ENCODE peak calls at places on chromosome 17, in four cellular contexts. J is fibroblast of lung, Z is H9, B is keratinocyte. V is an unnamed sample.

GRCh38 chr17:57608369-57609124 is 136.6 kb downstream of the CCDC182 start:
- DNase-seq in J (no peak), B (no peak), Z (peak; percentile 55), V (no peak)

GRCh38 chr17:79338142-79338541 is 263.5 kb downstream of the ENGASE start:
- DNase-seq in Z (no peak), B (no peak), J (no peak), V (no peak)

GRCh38 chr17:42183741-42184711 is 1.2 kb downstream of the HCRT start:
- DNase-seq in B (no peak), Z (peak; percentile 93), J (peak; percentile 67), V (peak; percentile 91)

GRCh38 chr17:48575066-48575582 is 3.0 kb downstream of the HOXB4 start:
- DNase-seq in J (peak; percentile 92), B (no peak), Z (no peak), V (no peak)

GRCh38 chr17:6145946-6146345 is 75.8 kb downstream of the WSCD1 start:
- DNase-seq in B (no peak), J (no peak), Z (no peak), V (no peak)

GRCh38 chr17:18332909-18333489 is 17.9 kb downstream of the SMCR8 start:
- DNase-seq in Z (no peak), B (no peak), J (no peak), V (no peak)

GRCh38 chr17:77358801-77359716 is 218.3 kb downstream of the SEC14L1 start:
- DNase-seq in Z (no peak), B (no peak), J (peak; percentile 45), V (no peak)

GRCh38 chr17:12547829-12548228 is 117.9 kb upstream of the MYOCD start:
- DNase-seq in B (no peak), Z (no peak), J (no peak), V (no peak)

GRCh38 chr17:50062323-50063243 is 6.7 kb downstream of the ITGA3 start:
- DNase-seq in J (peak; percentile 75), Z (no peak), B (peak; percentile 100), V (no peak)

GRCh38 chr17:78915872-78916632 is 9.1 kb downstream of the TIMP2 start:
- DNase-seq in B (no peak), Z (no peak), J (peak; percentile 53), V (no peak)

GRCh38 chr17:3744032-3744431 is 20.3 kb downstream of the HASPIN start:
- DNase-seq in B (no peak), J (peak; percentile 28), Z (no peak), V (no peak)

GRCh38 chr17:63704259-63704576 is 4.3 kb upstream of the LIMD2 start:
- DNase-seq in J (no peak), Z (no peak), B (no peak), V (no peak)

GRCh38 chr17:10130733-10131132 is 67.7 kb downstream of the GAS7 start:
- DNase-seq in Z (no peak), J (no peak), B (no peak), V (no peak)

GRCh38 chr17:48555616-48556533 is 11.0 kb upstream of the HOXB2 start:
- DNase-seq in Z (peak; percentile 69), J (peak; percentile 77), B (no peak), V (no peak)

GRCh38 chr17:5249615-5250014 is 15.0 kb upstream of the SCIMP start:
- DNase-seq in B (peak; percentile 35), J (peak; percentile 86), Z (peak; percentile 77), V (peak; percentile 74)

GRCh38 chr17:61400786-61401279 is 1.2 kb downstream of the TBX2 start:
- DNase-seq in J (peak; percentile 24), Z (no peak), B (no peak), V (no peak)

GRCh38 chr17:68379150-68379510 is 78.2 kb downstream of the WIPI1 start:
- DNase-seq in Z (no peak), J (no peak), B (no peak), V (no peak)

GRCh38 chr17:38591759-38592241 is 14.0 kb downstream of the SRCIN1 start:
- DNase-seq in J (no peak), B (no peak), Z (no peak), V (no peak)

GRCh38 chr17:82753201-82753464 is 1.3 kb downstream of the TBCD start:
- DNase-seq in B (no peak), Z (no peak), J (no peak), V (no peak)

GRCh38 chr17:53516643-53517042 is 306.1 kb upstream of the KIF2B start:
- DNase-seq in Z (no peak), J (peak; percentile 48), B (no peak), V (peak; percentile 28)

GRCh38 chr17:35866356-35866950 is 2.2 kb downstream of the HEATR9 start:
- DNase-seq in J (no peak), Z (no peak), B (no peak), V (peak; percentile 23)
- H2AFZ ChIP-seq in J (no peak overlapping the region), Z (no peak overlapping the region), B (no peak overlapping the region), V (no peak overlapping the region)

DNA sequence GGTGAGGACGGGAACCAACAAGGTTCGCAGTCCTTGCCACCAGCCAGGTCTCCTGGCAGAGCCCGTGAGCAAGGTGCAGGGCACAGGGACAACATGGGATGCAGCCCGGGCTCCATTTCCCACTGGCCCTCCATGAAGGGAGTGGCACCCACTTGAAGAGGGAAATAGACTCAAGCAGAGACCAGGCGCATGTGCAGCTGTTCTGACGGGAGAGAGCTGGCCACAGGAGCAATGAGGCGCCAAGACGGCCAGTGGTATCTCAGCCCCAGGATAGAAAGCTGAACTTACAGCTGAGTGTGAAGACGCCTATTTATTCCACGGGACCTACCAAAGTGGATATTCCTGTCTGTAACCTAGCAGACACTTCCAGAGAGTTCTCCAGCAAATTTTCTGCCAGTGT is 8.2 kb upstream of the FOXJ1 start:
- DNase-seq in Z (no peak), J (no peak), B (no peak), V (no peak)
- H2AFZ ChIP-seq in Z (no peak overlapping the region), J (no peak overlapping the region), B (no peak overlapping the region), V (no peak overlapping the region)

DNA sequence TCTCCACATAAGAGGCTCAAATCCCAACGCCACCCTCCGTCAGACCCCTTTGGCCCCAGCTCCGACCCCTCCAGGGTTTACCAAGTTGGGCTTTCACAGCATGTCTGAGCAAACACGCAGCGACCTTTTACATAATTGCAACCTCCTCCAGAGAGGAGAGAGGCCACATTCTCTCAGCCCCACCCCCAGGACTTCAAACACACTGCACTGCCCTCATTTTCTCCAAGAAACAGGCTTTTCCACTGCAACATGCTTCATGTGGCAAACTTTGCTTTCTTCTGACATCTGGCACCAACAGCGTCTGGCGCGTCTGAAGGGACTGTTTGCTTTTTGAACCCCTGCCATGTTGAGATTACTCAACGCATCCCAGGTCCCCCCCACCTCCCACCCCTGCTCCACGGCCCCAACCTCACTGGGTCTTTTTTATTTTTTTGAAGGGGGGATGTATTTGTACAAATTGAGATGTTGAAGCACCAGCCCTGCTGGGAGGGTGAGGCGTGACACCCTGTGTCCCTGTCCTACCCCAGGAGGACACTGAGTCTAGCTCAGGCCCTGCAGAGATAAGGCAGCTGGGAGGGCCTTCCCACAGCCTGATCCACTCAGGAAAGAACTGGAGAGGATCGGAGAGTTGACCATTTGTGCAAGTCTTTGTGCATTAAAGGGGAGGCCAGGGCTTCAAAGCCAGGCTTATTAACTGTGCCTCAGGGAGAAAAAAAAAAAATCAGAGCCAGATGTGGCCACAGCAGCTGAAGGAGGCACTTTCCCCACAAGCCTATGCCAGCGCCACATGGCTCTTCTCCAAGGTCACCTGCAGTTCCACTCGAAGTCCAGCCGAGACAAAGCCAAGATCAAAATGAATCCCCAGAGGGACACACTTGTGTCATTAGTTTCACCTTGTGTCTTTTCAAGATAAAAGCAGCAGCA is 29.7 kb downstream of the AXIN2 start:
- DNase-seq in J (peak; percentile 91), B (no peak), Z (no peak), V (peak; percentile 76)
- H2AFZ ChIP-seq in J (no peak overlapping the region), B (no peak overlapping the region), Z (no peak overlapping the region), V (no peak overlapping the region)

GRCh38 chr17:74354123-74354522 is 7.5 kb downstream of the BTBD17 start:
- DNase-seq in B (no peak), Z (peak; percentile 95), J (no peak), V (peak; percentile 75)
- H2AFZ ChIP-seq in B (no peak overlapping the region), Z (no peak overlapping the region), J (no peak overlapping the region), V (no peak overlapping the region)

DNA sequence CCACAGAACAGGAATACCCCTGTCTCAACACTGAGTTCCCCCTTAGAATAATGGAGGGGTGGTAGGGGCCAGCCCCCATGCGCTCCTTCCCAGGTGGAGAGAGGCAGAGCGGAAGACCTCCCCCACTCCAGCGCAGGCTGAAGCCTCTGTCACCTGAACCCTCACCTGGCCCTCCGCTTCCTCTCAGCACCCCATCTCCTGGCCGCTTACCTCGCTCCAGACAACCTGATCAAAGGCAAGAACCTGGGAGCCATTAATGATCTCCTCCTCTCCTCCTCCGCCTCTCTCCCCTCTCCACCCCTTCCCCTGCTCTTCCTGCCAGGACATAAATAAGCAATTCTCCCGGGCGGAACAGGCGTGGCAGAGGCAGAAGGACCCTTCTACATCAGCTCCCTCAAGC is 110.2 kb upstream of the LHX1 start:
- DNase-seq in J (no peak), Z (no peak), B (no peak), V (no peak)
- H2AFZ ChIP-seq in J (no peak overlapping the region), Z (no peak overlapping the region), B (no peak overlapping the region), V (no peak overlapping the region)

GRCh38 chr17:19996086-19996485 is 13.1 kb upstream of the SPECC1 start:
- DNase-seq in Z (no peak), J (no peak), B (no peak), V (no peak)
- H2AFZ ChIP-seq in Z (no peak overlapping the region), J (no peak overlapping the region), B (no peak overlapping the region), V (no peak overlapping the region)

V was measured in hepatocyte.